ENCODE peak calls at places on chromosomes 3 and 15, in five cellular contexts. H, P, Q, T and Y are unnamed samples. For H3K36me3 and H3K27me3, the result is how much of the 10 kb centered on the place peaks cover.

GRCh38 chr15:55084673-55085072 is 112.1 kb downstream of the RSL24D1 start:
- DNase-seq in H (no peak), P (no peak), T (no peak), Q (no peak), Y (no peak)

GRCh38 chr15:101547737-101548136 is 58.2 kb upstream of the PCSK6 start:
- DNase-seq in Q (no peak), H (no peak), P (no peak), T (no peak), Y (no peak)

GRCh38 chr3:47009225-47010049 is 30.0 kb downstream of the NBEAL2 start:
- DNase-seq in P (peak), H (peak), T (peak), Q (no peak), Y (peak)

GRCh38 chr3:61979645-61980430 is 393.5 kb downstream of the FEZF2 start:
- DNase-seq in T (no peak), Q (no peak), P (no peak), H (no peak), Y (peak)

GRCh38 chr3:149315694-149316093 is 17.7 kb downstream of the TM4SF18 start:
- DNase-seq in Q (no peak), H (no peak), T (no peak), P (no peak), Y (no peak)

GRCh38 chr15:57130956-57131355 is 212.5 kb downstream of the TCF12 start:
- DNase-seq in T (no peak), Q (no peak), P (no peak), H (no peak), Y (no peak)

GRCh38 chr3:111609700-111610099 is 14.6 kb upstream of the ZBED2 start:
- DNase-seq in Q (no peak), P (no peak), H (no peak), T (no peak), Y (no peak)

GRCh38 chr3:106120334-106120733 is 251.5 kb upstream of the CBLB start:
- DNase-seq in P (no peak), Q (no peak), H (no peak), T (no peak), Y (no peak)

GRCh38 chr15:59294961-59295741 is 77.5 kb downstream of the MYO1E start:
- DNase-seq in Q (no peak), H (peak), T (no peak), P (no peak), Y (peak)

GRCh38 chr3:188972313-188972712 is 199.5 kb upstream of the TPRG1 start:
- DNase-seq in Q (no peak), P (no peak), T (no peak), H (no peak), Y (no peak)

GRCh38 chr3:117398166-117398954 is 688.8 kb downstream of the TUSC7 start:
- DNase-seq in Q (no peak), H (no peak), T (no peak), P (no peak), Y (no peak)

GRCh38 chr3:19822805-19823204 is 111.2 kb downstream of the EFHB start:
- DNase-seq in Q (no peak), T (no peak), H (no peak), P (no peak), Y (no peak)

GRCh38 chr15:58431221-58432149 is at the start of gene LIPC:
- DNase-seq in Q (no peak), P (no peak), H (no peak), T (no peak), Y (no peak)

GRCh38 chr3:12393894-12394293 is 90.4 kb upstream of the TSEN2 start:
- DNase-seq in H (no peak), T (no peak), P (no peak), Q (no peak), Y (peak)

GRCh38 chr3:129827765-129828164 is 65.7 kb downstream of the TMCC1 start:
- DNase-seq in H (no peak), Q (no peak), T (peak), P (no peak), Y (no peak)

GRCh38 chr15:95148183-95148582 is 916.8 kb downstream of the MCTP2 start:
- DNase-seq in Q (no peak), T (no peak), H (no peak), P (no peak), Y (no peak)

GRCh38 chr3:49940667-49941249 is 808 bp downstream of the RBM6 start:
- DNase-seq in H (no peak), P (no peak), Q (no peak), T (no peak), Y (no peak)

GRCh38 chr3:150235799-150236198 is 172.3 kb upstream of the TSC22D2 start:
- DNase-seq in P (no peak), H (no peak), Q (no peak), T (no peak), Y (peak)

GRCh38 chr3:64033033-64033432 is 9.7 kb upstream of the PSMD6 start:
- DNase-seq in Q (no peak), T (no peak), P (no peak), H (no peak), Y (no peak)

GRCh38 chr3:72791132-72791531 is 57.1 kb downstream of the SHQ1 start:
- DNase-seq in P (peak), Q (no peak), T (no peak), H (no peak), Y (no peak)

GRCh38 chr3:32841875-32842505 is 24.2 kb downstream of the TRIM71 start:
- DNase-seq in P (no peak), Q (no peak), T (no peak), H (no peak), Y (no peak)

GRCh38 chr3:169822091-169822490 is 9.4 kb upstream of the LRRC34 start:
- DNase-seq in P (no peak), Q (no peak), H (no peak), T (no peak), Y (no peak)

GRCh38 chr15:79007066-79007465 is 62.2 kb upstream of the CTSH start:
- DNase-seq in T (no peak), H (no peak), P (peak), Q (peak), Y (peak)

GRCh38 chr15:64152507-64153387 is 1.2 kb downstream of the SNX22 start:
- DNase-seq in T (peak), P (peak), H (no peak), Q (no peak), Y (no peak)

GRCh38 chr3:52218953-52219650 is 6.3 kb downstream of the TLR9 start:
- DNase-seq in Q (no peak), P (no peak), H (no peak), T (peak), Y (no peak)

GRCh38 chr3:28768439-28768838 is 419.8 kb upstream of the AZI2 start:
- DNase-seq in H (no peak), P (no peak), Q (no peak), T (no peak), Y (no peak)

GRCh38 chr3:7285502-7285901 is 424.6 kb downstream of the GRM7 start:
- DNase-seq in P (no peak), H (no peak), Q (no peak), T (no peak), Y (peak)

GRCh38 chr15:79467865-79468586 is 35.9 kb downstream of the MINAR1 start:
- DNase-seq in P (no peak), Q (no peak), H (no peak), T (no peak), Y (peak)

GRCh38 chr3:12984023-12984823 is 89.0 kb downstream of the IQSEC1 start:
- DNase-seq in Q (peak), T (peak), H (peak), P (peak), Y (peak)

GRCh38 chr15:26065723-26066122 is 202.6 kb upstream of the ATP10A start:
- DNase-seq in Q (no peak), T (no peak), P (no peak), H (no peak), Y (no peak)

GRCh38 chr3:138359549-138360271 is 11.3 kb downstream of the MRAS start:
- DNase-seq in H (no peak), P (no peak), Q (no peak), T (no peak), Y (no peak)

GRCh38 chr15:85333132-85333831 is 47.1 kb upstream of the AKAP13 start:
- DNase-seq in H (no peak), P (no peak), T (no peak), Q (no peak), Y (peak)

GRCh38 chr15:26095710-26096330 is 232.7 kb upstream of the ATP10A start:
- DNase-seq in Q (no peak), H (no peak), P (no peak), T (no peak), Y (no peak)

GRCh38 chr3:125212096-125212508 is 446 bp downstream of the SLC12A8 start:
- DNase-seq in H (no peak), Q (no peak), T (no peak), P (peak), Y (peak)

GRCh38 chr3:159838936-159839335 is 149.7 kb upstream of the IL12A start:
- DNase-seq in T (no peak), P (no peak), Q (no peak), H (no peak), Y (no peak)

DNA sequence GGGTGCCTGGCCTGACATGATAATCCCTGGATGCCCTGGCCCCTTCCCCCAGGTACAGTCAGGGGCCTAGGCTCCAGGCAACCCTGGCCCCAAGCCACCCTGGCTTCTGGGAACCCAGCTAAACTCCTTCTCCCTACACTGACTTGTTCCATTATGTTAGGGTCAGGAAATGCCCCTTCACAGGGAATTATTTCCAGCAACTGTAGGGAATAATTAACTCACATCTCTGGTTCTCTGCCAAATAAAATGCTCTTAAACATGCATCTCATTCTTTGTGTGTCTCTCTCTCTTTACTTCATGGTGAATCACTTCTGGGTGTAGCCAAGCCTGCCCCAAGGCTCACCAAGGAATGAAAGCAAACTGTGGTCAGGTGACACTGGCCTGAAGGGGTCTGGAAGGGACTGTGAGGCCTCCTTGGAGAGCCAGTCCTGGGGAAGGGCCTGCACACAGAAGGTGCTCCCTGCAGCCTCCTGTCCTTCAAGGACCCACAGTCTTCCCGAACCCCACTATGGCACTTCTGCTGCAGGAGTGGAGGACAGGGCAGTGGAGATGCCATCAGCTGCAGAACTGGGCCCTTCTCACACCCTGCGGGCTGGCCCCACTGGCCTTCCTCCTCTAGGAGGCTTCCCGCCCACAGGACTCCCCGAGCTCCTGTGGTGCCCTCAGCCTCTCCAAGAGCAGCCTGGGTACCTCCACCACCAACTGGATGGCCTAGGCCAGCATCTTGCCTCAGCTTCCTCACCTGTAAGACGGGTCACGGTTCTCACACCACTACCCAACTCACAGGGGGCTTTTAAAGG is 17.6 kb downstream of the TKT start:
- DNase-seq in Q (no peak), H (no peak), T (no peak), P (no peak), Y (no peak)
- H3K27ac ChIP-seq in Q (no peak), H (no peak), T (no peak), P (peak), Y (no peak)

DNA sequence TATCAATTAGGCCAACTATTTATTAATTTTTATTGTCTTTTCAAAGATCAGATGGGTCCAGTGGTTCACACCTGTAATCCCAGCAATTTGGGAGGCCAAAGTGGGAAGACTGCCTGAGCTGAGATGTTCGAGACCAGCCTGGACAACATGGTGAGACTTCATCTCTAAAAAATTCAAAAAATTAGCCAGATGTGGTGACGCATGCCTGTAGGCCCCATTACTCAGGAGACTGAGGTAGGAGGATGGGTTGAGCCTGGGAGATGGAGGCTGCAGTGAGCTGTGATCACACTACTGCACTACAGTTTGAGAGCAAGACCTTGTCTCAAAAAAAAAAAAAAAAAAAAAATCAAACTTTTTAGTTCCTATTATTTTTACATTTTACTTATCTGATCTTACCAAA is 8.2 kb downstream of the AP3S2 start:
- DNase-seq in T (no peak), Q (no peak), H (no peak), P (no peak), Y (no peak)
- H3K36me3 ChIP-seq in T (under half), Q (half or more), H (half or more), P (half or more), Y (under half)

GRCh38 chr15:74257623-74258022 is 21.5 kb downstream of the CCDC33 start:
- DNase-seq in P (no peak), Q (no peak), H (no peak), T (no peak), Y (no peak)

GRCh38 chr15:74259821-74260502 is 23.8 kb downstream of the CCDC33 start:
- DNase-seq in P (no peak), T (no peak), Q (no peak), H (no peak), Y (no peak)

GRCh38 chr15:74257105-74257504 is 21.0 kb downstream of the CCDC33 start:
- DNase-seq in Q (no peak), P (no peak), H (no peak), T (no peak), Y (no peak)

GRCh38 chr15:74259324-74259712 is 23.2 kb downstream of the CCDC33 start:
- DNase-seq in H (no peak), Q (no peak), T (no peak), P (no peak), Y (no peak)

GRCh38 chr15:74258456-74259323 is 22.6 kb downstream of the CCDC33 start:
- DNase-seq in Q (no peak), H (no peak), T (no peak), P (no peak), Y (peak)
- H3K27me3 ChIP-seq in Q (under half), H (under half), T (under half), P (under half), Y (under half)

GRCh38 chr3:70984756-70985155 is 598.8 kb downstream of the FOXP1 start:
- DNase-seq in T (no peak), H (no peak), P (no peak), Q (no peak), Y (no peak)

GRCh38 chr3:70980646-70981031 is 602.9 kb downstream of the FOXP1 start:
- DNase-seq in H (no peak), P (no peak), Q (no peak), T (no peak), Y (no peak)

GRCh38 chr3:70982274-70982673 is 601.3 kb downstream of the FOXP1 start:
- DNase-seq in Q (no peak), P (no peak), H (no peak), T (no peak), Y (no peak)

GRCh38 chr3:70981252-70981933 is 602.1 kb downstream of the FOXP1 start:
- DNase-seq in P (no peak), T (no peak), H (no peak), Q (no peak), Y (no peak)

GRCh38 chr3:70982700-70983140 is 600.8 kb downstream of the FOXP1 start:
- DNase-seq in T (no peak), H (peak), P (no peak), Q (no peak), Y (peak)
- H3K27ac ChIP-seq in T (no peak), H (peak), P (peak), Q (peak), Y (peak)

GRCh38 chr15:89320200-89320599 is 14.4 kb downstream of the POLG start:
- DNase-seq in P (no peak), H (no peak), T (no peak), Q (no peak), Y (no peak)

GRCh38 chr15:89317188-89317720 is 17.4 kb downstream of the POLG start:
- DNase-seq in H (no peak), T (no peak), P (no peak), Q (no peak), Y (no peak)

GRCh38 chr15:89315375-89315929 is 19.2 kb downstream of the POLG start:
- DNase-seq in Q (no peak), P (no peak), T (no peak), H (no peak), Y (no peak)
- H3K36me3 ChIP-seq in Q (half or more), P (half or more), T (under half), H (half or more), Y (under half)

GRCh38 chr15:66092053-66092976 is 161.2 kb downstream of the MEGF11 start:
- DNase-seq in Q (no peak), T (no peak), H (no peak), P (no peak), Y (no peak)

GRCh38 chr15:66096711-66097058 is 156.9 kb downstream of the MEGF11 start:
- DNase-seq in H (no peak), T (no peak), Q (no peak), P (no peak), Y (no peak)

GRCh38 chr15:66095871-66096710 is 157.5 kb downstream of the MEGF11 start:
- DNase-seq in T (no peak), H (no peak), P (no peak), Q (no peak), Y (no peak)

GRCh38 chr15:66097151-66098018 is 156.2 kb downstream of the MEGF11 start:
- DNase-seq in Q (no peak), T (no peak), H (no peak), P (no peak), Y (no peak)

GRCh38 chr15:66094331-66094730 is 159.2 kb downstream of the MEGF11 start:
- DNase-seq in P (no peak), T (no peak), Q (no peak), H (no peak), Y (no peak)
- H3K27me3 ChIP-seq in P (under half), T (under half), Q (under half), H (under half), Y (under half)